ENCODE peak calls at places on chromosomes 2 and 18, in eight cellular contexts. E is breast epithelium, P is neural progenitor cell, X is endothelial cell of umbilical vein, J is fibroblast of lung, S is K562, H is tibial artery, T is ovary. F is an unnamed sample.
A peak's percentile ranks its signal among the peaks of the same experiment; 100 is the strongest.

GRCh38 chr2:142130111-142131015 is 453 bp downstream of the LRP1B start:
- DNase-seq in E (peak; percentile 66), P (peak; percentile 76), X (peak; percentile 56), J (peak; percentile 76), S (no peak), H (peak; percentile 21), T (peak; percentile 36), F (peak; percentile 78)

GRCh38 chr2:181523756-181524155 is 66.6 kb downstream of the ITGA4 start:
- DNase-seq in E (no peak), P (no peak), X (no peak), J (no peak), S (no peak), H (no peak), T (no peak), F (no peak)

GRCh38 chr2:191299009-191299408 is 53.8 kb downstream of the MYO1B start:
- DNase-seq in E (no peak), P (no peak), X (no peak), J (no peak), S (no peak), H (no peak), T (no peak), F (no peak)

GRCh38 chr2:205765147-205765546 is 82.8 kb downstream of the NRP2 start:
- DNase-seq in E (no peak), P (no peak), X (no peak), J (peak; percentile 24), S (no peak), H (no peak), T (no peak), F (no peak)

GRCh38 chr18:31493941-31494340 is 4.0 kb upstream of the DSG2 start:
- DNase-seq in E (no peak), P (no peak), X (no peak), J (no peak), S (no peak), H (no peak), T (no peak), F (no peak)

GRCh38 chr18:41906528-41907256 is 48.3 kb upstream of the PIK3C3 start:
- DNase-seq in E (no peak), P (peak; percentile 59), X (peak; percentile 47), J (peak; percentile 67), S (peak; percentile 55), H (no peak), T (no peak), F (no peak)

GRCh38 chr18:9971313-9971920 is 57.6 kb downstream of the VAPA start:
- DNase-seq in E (peak; percentile 70), P (peak; percentile 83), X (peak; percentile 87), J (peak; percentile 85), S (peak; percentile 77), H (peak; percentile 83), T (peak; percentile 79), F (no peak)

GRCh38 chr18:7417742-7418141 is 149.4 kb upstream of the PTPRM start:
- DNase-seq in E (no peak), P (no peak), X (no peak), J (no peak), S (no peak), H (no peak), T (no peak), F (no peak)

GRCh38 chr2:64390586-64390985 is 63.4 kb upstream of the LGALSL start:
- DNase-seq in E (no peak), P (no peak), X (no peak), J (no peak), S (no peak), H (no peak), T (no peak), F (no peak)

GRCh38 chr2:121501070-121501469 is 29.6 kb upstream of the RNU4ATAC start:
- DNase-seq in E (no peak), P (no peak), X (no peak), J (peak; percentile 84), S (no peak), H (no peak), T (no peak), F (no peak)

GRCh38 chr18:45171575-45172225 is 443.6 kb upstream of the SLC14A2 start:
- DNase-seq in E (no peak), P (no peak), X (no peak), J (no peak), S (no peak), H (peak; percentile 24), T (no peak), F (no peak)

GRCh38 chr2:86201951-86202692 is 2.9 kb downstream of the MRPL35 start:
- DNase-seq in E (no peak), P (no peak), X (peak; percentile 42), J (peak; percentile 39), S (peak; percentile 57), H (no peak), T (no peak), F (no peak)

GRCh38 chr2:111975053-111975552 is 76.7 kb downstream of the MERTK start:
- DNase-seq in E (no peak), P (no peak), X (peak; percentile 99), J (peak; percentile 91), S (no peak), H (peak; percentile 49), T (no peak), F (peak; percentile 78)

GRCh38 chr2:232966122-232966521 is 46.9 kb downstream of the NGEF start:
- DNase-seq in E (no peak), P (no peak), X (no peak), J (no peak), S (no peak), H (no peak), T (no peak), F (no peak)

GRCh38 chr2:240930096-240930630 is 24.0 kb downstream of the CROCC2 start:
- DNase-seq in E (peak; percentile 45), P (no peak), X (no peak), J (no peak), S (no peak), H (no peak), T (peak; percentile 21), F (peak; percentile 65)

GRCh38 chr18:12003894-12004293 is 22.6 kb downstream of the IMPA2 start:
- DNase-seq in E (no peak), P (no peak), X (no peak), J (no peak), S (no peak), H (no peak), T (no peak), F (peak; percentile 68)

DNA sequence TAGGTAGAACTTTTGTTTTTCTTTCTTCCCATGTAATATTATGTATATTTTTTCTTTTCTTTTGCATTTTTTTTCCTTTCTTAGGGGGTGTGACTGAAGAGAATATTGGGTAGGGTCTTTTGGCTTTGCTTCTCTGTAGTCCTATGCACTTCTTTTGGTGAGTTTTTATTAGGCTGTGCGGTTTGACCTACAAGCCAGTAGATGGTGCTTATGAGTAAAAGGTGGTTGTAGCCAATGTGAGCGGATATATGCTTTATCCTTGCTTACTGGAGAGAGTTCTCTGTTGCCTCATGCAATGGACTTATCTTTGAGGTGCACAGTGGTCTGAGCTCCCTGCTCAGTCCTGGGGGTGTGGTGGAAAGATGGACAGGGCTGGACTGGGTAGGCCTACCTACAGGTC is 52.7 kb downstream of the DSEL start:
- DNase-seq in E (no peak), P (no peak), X (peak; percentile 5), J (no peak), S (no peak), H (no peak), T (no peak), F (no peak)
- TF ChIP-seq CTCF in E (no peak), P (peak; percentile 40), X (peak; percentile 29), J (peak; percentile 5), S (no peak), H (no peak), T (no peak), F (no peak)

DNA sequence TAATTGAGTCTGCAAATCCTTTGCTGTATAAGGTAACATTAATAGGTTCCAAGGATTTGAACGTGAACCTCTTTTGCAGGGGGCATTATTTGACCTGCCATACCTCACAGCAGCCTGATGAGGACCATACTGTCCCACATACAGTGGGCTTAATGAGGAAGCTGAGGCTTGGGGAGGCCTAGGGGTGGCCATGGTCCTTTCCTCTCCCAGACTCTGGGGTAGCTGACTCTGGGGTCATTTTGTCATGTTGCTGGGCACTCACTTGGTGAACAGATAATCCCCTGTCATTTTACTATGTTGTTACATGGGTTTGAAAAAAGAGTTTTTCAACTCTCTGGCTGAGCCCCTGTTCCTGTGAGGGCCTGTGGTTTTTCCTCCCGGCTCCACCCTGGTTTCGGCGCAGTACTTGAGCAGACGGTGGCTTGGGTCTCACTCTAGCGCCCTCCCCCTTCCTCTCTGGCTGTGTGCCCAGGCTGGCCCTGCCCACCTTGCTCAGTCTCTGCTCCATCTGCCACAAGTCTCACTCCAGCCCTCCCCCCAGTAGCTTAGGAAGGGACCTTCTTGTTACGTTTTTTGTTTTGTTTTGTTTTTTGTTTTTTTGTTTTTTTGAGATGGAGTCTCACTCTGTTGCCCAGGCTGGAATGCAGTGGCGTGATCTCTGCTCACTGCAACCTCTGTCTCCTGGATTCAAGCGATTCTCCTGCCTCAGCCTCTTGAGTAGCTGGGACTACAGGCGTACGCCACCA is 21.0 kb downstream of the INPP4A start:
- DNase-seq in E (no peak), P (no peak), X (peak; percentile 92), J (peak; percentile 71), S (peak; percentile 70), H (peak; percentile 40), T (peak; percentile 38), F (peak; percentile 91)
- H3K27ac ChIP-seq in E (peak overlapping the region; percentile 71), P (no peak overlapping the region), X (peak overlapping the region; percentile 46), J (no peak overlapping the region), S (peak overlapping the region; percentile 23), H (no peak overlapping the region), T (no peak overlapping the region), F (no peak overlapping the region)

DNA sequence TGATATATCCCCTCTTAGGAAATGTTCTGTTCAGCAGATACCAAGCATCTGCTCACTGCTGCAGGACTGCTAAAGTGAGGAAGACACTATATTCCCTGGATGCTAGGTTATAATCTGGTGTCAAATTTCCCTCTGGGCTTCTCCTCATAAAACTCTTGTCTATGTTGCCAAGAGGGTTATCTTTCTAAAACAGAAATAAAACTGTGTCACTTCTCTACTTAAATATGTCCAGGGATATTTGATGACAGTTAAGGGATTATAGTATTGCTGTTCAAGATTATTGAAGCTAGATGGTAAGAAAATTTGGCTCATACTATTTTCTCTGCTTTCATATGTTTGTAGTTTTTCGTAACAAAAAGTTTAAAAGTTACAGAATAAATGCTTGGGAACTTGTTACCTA is 30.4 kb upstream of the SNRNP27 start:
- DNase-seq in E (no peak), P (no peak), X (no peak), J (no peak), S (no peak), H (no peak), T (no peak), F (no peak)
- H3K36me3 ChIP-seq in E (no peaks in the 10 kb centered on the region), P (peaks cover 25% of the 10 kb centered on the region), X (peaks cover 15% of the 10 kb centered on the region), J (no peaks in the 10 kb centered on the region), S (peaks cover 52% of the 10 kb centered on the region), H (peaks cover 43% of the 10 kb centered on the region), T (no peaks in the 10 kb centered on the region), F (peaks cover 7% of the 10 kb centered on the region)

DNA sequence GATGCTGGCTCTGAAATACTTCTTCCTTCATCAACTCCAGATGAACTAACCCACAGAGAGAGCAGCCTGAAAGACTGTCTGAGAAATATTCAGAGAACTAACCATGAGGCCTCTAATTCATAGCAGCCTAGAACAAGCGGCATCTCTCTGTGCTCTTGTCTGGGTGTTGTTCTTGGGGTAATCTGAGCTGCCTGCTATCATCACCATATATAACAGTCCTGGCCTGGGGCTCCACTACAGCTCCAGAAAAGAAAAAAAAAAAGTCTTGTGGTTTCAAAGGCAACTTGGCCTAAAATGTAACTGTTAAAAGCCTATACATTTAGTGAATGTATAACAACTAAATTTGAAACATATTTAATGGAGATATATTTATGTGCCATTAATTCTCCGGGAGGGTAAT is 294.1 kb downstream of the HRH4 start:
- DNase-seq in E (no peak), P (no peak), X (no peak), J (no peak), S (no peak), H (no peak), T (no peak), F (no peak)
- TF ChIP-seq CTCF in E (no peak), P (no peak), X (no peak), J (no peak), S (no peak), H (no peak), T (no peak), F (no peak)

GRCh38 chr2:20617081-20617575 is 33.8 kb downstream of the HS1BP3 start:
- DNase-seq in E (peak; percentile 61), P (peak; percentile 60), X (peak; percentile 86), J (peak; percentile 81), S (peak; percentile 69), H (peak; percentile 72), T (peak; percentile 94), F (peak; percentile 94)
- H3K27ac ChIP-seq in E (peak overlapping the region; percentile 97), P (no peak overlapping the region), X (peak overlapping the region; percentile 77), J (peak overlapping the region; percentile 92), S (peak overlapping the region; percentile 32), H (peak overlapping the region; percentile 97), T (peak overlapping the region; percentile 47), F (peak overlapping the region; percentile 94)